ENCODE peak calls at places on chromosomes 16 and 17, in six cellular contexts. I, F, M, H, Y and J are unnamed samples.

GRCh38 chr17:44887016-44887415 is 12.2 kb downstream of the EFTUD2 start:
- DNase-seq in I (no peak), F (no peak), M (no peak), H (no peak), Y (no peak), J (no peak)

GRCh38 chr17:27496005-27496404 is 39.8 kb downstream of the KSR1 start:
- DNase-seq in I (no peak), F (no peak), M (peak), H (no peak), Y (no peak), J (no peak)

GRCh38 chr16:48164907-48165715 is 9.3 kb upstream of the ABCC12 start:
- DNase-seq in I (peak), F (peak), M (peak), H (peak), Y (peak), J (peak)

GRCh38 chr17:6995500-6996255 is at the start of gene ALOX12:
- DNase-seq in I (no peak), F (no peak), M (peak), H (peak), Y (no peak), J (no peak)

GRCh38 chr16:54173489-54173888 is 113.1 kb downstream of the IRX3 start:
- DNase-seq in I (no peak), F (no peak), M (no peak), H (peak), Y (no peak), J (no peak)

GRCh38 chr16:49615606-49616005 is 240.3 kb downstream of the ZNF423 start:
- DNase-seq in I (no peak), F (no peak), M (no peak), H (no peak), Y (no peak), J (no peak)

GRCh38 chr17:16881239-16881924 is 90.5 kb downstream of the TNFRSF13B start:
- DNase-seq in I (no peak), F (no peak), M (no peak), H (no peak), Y (no peak), J (no peak)

GRCh38 chr16:16938009-16938408 is 532.8 kb downstream of the XYLT1 start:
- DNase-seq in I (no peak), F (no peak), M (no peak), H (peak), Y (no peak), J (no peak)

GRCh38 chr16:13936596-13937081 is 16.7 kb downstream of the ERCC4 start:
- DNase-seq in I (peak), F (peak), M (peak), H (no peak), Y (no peak), J (no peak)

GRCh38 chr16:23670137-23670776 is 8.4 kb upstream of the PLK1 start:
- DNase-seq in I (peak), F (peak), M (no peak), H (no peak), Y (no peak), J (no peak)

GRCh38 chr17:35416659-35417058 is 15.6 kb downstream of the SLFN12 start:
- DNase-seq in I (no peak), F (no peak), M (no peak), H (no peak), Y (no peak), J (no peak)

GRCh38 chr17:73166731-73167581 is 2.1 kb downstream of the SSTR2 start:
- DNase-seq in I (no peak), F (peak), M (peak), H (no peak), Y (no peak), J (no peak)

GRCh38 chr16:17018715-17019014 is 452.1 kb downstream of the XYLT1 start:
- DNase-seq in I (no peak), F (no peak), M (no peak), H (no peak), Y (no peak), J (no peak)

GRCh38 chr16:7331997-7332396 is 648 bp upstream of the RBFOX1 start:
- DNase-seq in I (no peak), F (no peak), M (no peak), H (no peak), Y (no peak), J (no peak)

GRCh38 chr17:43341705-43342600 is 56.8 kb upstream of the ARL4D start:
- DNase-seq in I (peak), F (peak), M (no peak), H (no peak), Y (no peak), J (no peak)

GRCh38 chr17:66747561-66748275 is 87.2 kb upstream of the CACNG5 start:
- DNase-seq in I (peak), F (no peak), M (peak), H (no peak), Y (no peak), J (no peak)

GRCh38 chr17:39671651-39672521 is 3.6 kb downstream of the PNMT start:
- DNase-seq in I (peak), F (peak), M (peak), H (peak), Y (no peak), J (no peak)

GRCh38 chr17:7295230-7296180 is 1.1 kb upstream of the YBX2 start:
- DNase-seq in I (no peak), F (no peak), M (peak), H (no peak), Y (no peak), J (no peak)

GRCh38 chr17:6753565-6753964 is 2.3 kb upstream of the XAF1 start:
- DNase-seq in I (no peak), F (no peak), M (no peak), H (no peak), Y (no peak), J (peak)

GRCh38 chr17:48540213-48540612 is 4.7 kb downstream of the HOXB2 start:
- DNase-seq in I (peak), F (peak), M (no peak), H (no peak), Y (no peak), J (no peak)
- H3K4me3 ChIP-seq in I (no peak), F (peak), M (no peak), H (no peak), Y (no peak), J (no peak)

GRCh38 chr17:58337600-58338453 is 9.2 kb upstream of the TSPOAP1 start:
- DNase-seq in I (peak), F (peak), M (peak), H (peak), Y (peak), J (no peak)

GRCh38 chr17:58335779-58336455 is 7.3 kb upstream of the TSPOAP1 start:
- DNase-seq in I (no peak), F (no peak), M (no peak), H (peak), Y (no peak), J (no peak)

GRCh38 chr17:58338454-58338841 is 9.9 kb upstream of the TSPOAP1 start:
- DNase-seq in I (no peak), F (no peak), M (no peak), H (no peak), Y (no peak), J (no peak)

GRCh38 chr17:58336456-58337094 is 8.0 kb upstream of the TSPOAP1 start:
- DNase-seq in I (peak), F (no peak), M (no peak), H (no peak), Y (no peak), J (no peak)

GRCh38 chr17:58337126-58337599 is 8.6 kb upstream of the TSPOAP1 start:
- DNase-seq in I (peak), F (no peak), M (no peak), H (peak), Y (no peak), J (no peak)
- H4K8ac ChIP-seq in I (peak), F (peak), M (peak), H (no peak), Y (peak), J (peak)

GRCh38 chr17:2212328-2212981 is 91.1 kb downstream of the SMG6 start:
- DNase-seq in I (peak), F (peak), M (peak), H (no peak), Y (no peak), J (no peak)
- H3K4me3 ChIP-seq in I (no peak), F (peak), M (no peak), H (no peak), Y (no peak), J (no peak)

DNA sequence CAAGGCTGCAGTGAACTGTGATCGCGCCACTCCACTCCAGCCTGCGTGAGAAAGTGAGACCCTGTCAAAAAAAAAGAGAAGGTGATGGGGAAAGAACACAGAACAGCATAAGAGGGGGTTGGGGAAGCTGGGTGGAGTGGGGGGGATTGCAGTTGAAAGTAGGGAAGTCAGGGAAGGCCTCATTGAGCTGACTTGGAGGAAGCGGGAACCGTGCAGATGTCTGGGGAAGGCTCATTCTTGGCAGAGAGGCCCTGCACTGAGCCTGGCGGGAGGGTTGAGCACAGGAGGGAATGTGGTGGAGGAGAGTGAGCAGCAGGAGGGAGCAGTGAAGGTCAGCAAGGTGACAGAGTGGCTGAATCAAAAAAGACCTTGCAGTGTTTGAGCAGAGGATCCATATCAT is 26.9 kb downstream of the IL4R start:
- DNase-seq in I (no peak), F (no peak), M (no peak), H (no peak), Y (no peak), J (no peak)
- H4K8ac ChIP-seq in I (peak), F (peak), M (no peak), H (no peak), Y (peak), J (no peak)

GRCh38 chr17:74639704-74640142 is 16.2 kb upstream of the CD300E start:
- DNase-seq in I (no peak), F (no peak), M (peak), H (no peak), Y (no peak), J (no peak)

GRCh38 chr17:74642995-74643394 is 19.5 kb upstream of the CD300E start:
- DNase-seq in I (no peak), F (no peak), M (no peak), H (peak), Y (no peak), J (no peak)

GRCh38 chr17:74642556-74642955 is 19.0 kb upstream of the CD300E start:
- DNase-seq in I (no peak), F (no peak), M (no peak), H (peak), Y (no peak), J (no peak)

GRCh38 chr17:74641949-74642298 is 18.4 kb upstream of the CD300E start:
- DNase-seq in I (no peak), F (no peak), M (no peak), H (no peak), Y (no peak), J (no peak)

GRCh38 chr17:74641224-74641948 is 17.8 kb upstream of the CD300E start:
- DNase-seq in I (no peak), F (no peak), M (peak), H (no peak), Y (no peak), J (no peak)
- H3K4me3 ChIP-seq in I (no peak), F (no peak), M (no peak), H (no peak), Y (no peak), J (no peak)

DNA sequence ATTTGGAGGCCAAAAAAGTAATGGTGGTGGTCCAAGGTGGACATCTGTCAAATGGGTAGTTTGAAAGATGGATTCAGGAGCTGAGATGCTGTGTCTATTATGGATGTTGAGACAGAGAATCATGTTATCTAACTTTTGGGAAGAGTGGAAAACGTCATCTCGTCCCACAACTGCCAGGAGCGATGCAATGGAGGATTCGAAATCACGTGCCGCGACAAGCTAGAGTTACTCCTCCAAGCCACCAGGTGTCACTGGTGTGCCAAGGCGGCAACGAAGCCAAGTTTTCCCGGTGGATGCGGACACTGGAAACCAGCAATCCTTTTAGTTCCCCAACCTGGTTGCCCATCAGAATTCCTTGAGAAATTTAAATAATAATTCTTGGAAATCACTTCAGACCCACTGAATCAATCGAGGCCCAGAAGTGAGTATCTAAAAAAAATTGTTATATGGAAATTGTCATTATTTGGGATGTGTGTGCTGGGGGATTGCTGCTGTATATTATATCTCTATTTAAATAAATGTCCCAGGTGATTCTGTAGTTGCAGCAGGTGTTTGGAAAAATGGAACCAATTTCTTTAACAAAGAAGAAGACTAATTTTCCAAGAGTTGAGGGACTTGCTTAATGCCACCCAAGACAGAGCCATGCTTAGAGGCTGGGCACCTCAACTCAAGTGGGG is 206.1 kb downstream of the HAPSTR1 start:
- DNase-seq in I (no peak), F (no peak), M (peak), H (peak), Y (peak), J (no peak)
- H4K8ac ChIP-seq in I (no peak), F (no peak), M (no peak), H (no peak), Y (no peak), J (no peak)

DNA sequence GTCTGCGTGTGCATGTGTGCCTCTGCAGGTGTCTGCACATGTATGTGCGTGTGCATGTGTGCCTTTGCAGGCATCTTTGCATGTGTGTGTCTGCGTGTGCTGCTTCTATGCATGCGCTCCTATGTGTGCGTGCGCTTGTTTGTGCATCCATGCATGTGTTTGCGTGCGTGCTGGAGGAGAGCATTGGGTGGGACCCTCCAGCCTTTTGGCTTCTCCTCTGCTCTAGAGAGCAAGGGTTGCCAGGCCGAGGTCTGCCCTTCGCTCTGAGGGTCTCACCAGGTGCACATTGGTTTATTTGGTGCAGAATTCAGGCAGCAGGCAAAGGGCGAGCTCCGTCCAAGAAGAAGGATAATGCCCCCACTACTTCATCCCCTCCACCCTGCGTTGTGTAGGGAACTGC is 1.1 kb upstream of the RAB40B start:
- DNase-seq in I (no peak), F (no peak), M (no peak), H (no peak), Y (no peak), J (no peak)
- H3K4me3 ChIP-seq in I (no peak), F (peak), M (no peak), H (no peak), Y (peak), J (peak)